ENCODE peak calls at places on chromosomes 5 and 9, in nine cellular contexts. One of them, this sample, is unnamed.

GRCh38 chr5:110086658-110087388 is 397.1 kb downstream of the MAN2A1 start:
- DNase-seq in HFF-Myc: peak
- DNase-seq in GM12865: no peak
- DNase-seq in HL-60: no peak
- DNase-seq in GM23338: no peak
- DNase-seq in endothelial cell: no peak
- DNase-seq in hepatocyte: peak
- DNase-seq in brain microvascular endothelial cell: peak
- DNase-seq in uterus: peak
- DNase-seq in this sample: no peak

GRCh38 chr5:150328458-150328857 is 25.8 kb upstream of the ARSI start:
- DNase-seq in HFF-Myc: no peak
- DNase-seq in GM12865: no peak
- DNase-seq in HL-60: no peak
- DNase-seq in GM23338: no peak
- DNase-seq in endothelial cell: no peak
- DNase-seq in hepatocyte: no peak
- DNase-seq in brain microvascular endothelial cell: no peak
- DNase-seq in uterus: no peak
- DNase-seq in this sample: no peak

GRCh38 chr5:149053027-149053705 is 9.7 kb downstream of the SH3TC2 start:
- DNase-seq in HFF-Myc: no peak
- DNase-seq in GM12865: no peak
- DNase-seq in HL-60: no peak
- DNase-seq in GM23338: no peak
- DNase-seq in endothelial cell: no peak
- DNase-seq in hepatocyte: no peak
- DNase-seq in brain microvascular endothelial cell: no peak
- DNase-seq in uterus: no peak
- DNase-seq in this sample: no peak

GRCh38 chr9:133437753-133438531 is 15.8 kb downstream of the ADAMTS13 start:
- DNase-seq in HFF-Myc: no peak
- DNase-seq in GM12865: peak
- DNase-seq in HL-60: no peak
- DNase-seq in GM23338: peak
- DNase-seq in endothelial cell: no peak
- DNase-seq in hepatocyte: no peak
- DNase-seq in brain microvascular endothelial cell: no peak
- DNase-seq in uterus: no peak
- DNase-seq in this sample: peak

GRCh38 chr9:17003576-17004240 is 131.1 kb upstream of the CNTLN start:
- DNase-seq in HFF-Myc: no peak
- DNase-seq in GM12865: no peak
- DNase-seq in HL-60: no peak
- DNase-seq in GM23338: no peak
- DNase-seq in endothelial cell: no peak
- DNase-seq in hepatocyte: no peak
- DNase-seq in brain microvascular endothelial cell: peak
- DNase-seq in uterus: no peak
- DNase-seq in this sample: no peak

GRCh38 chr9:124214116-124214515 is 43.6 kb upstream of the NEK6 start:
- DNase-seq in HFF-Myc: no peak
- DNase-seq in GM12865: no peak
- DNase-seq in HL-60: no peak
- DNase-seq in GM23338: no peak
- DNase-seq in endothelial cell: no peak
- DNase-seq in hepatocyte: no peak
- DNase-seq in brain microvascular endothelial cell: no peak
- DNase-seq in uterus: no peak
- DNase-seq in this sample: no peak

GRCh38 chr5:60519372-60519771 is 180.6 kb downstream of the DEPDC1B start:
- DNase-seq in HFF-Myc: no peak
- DNase-seq in GM12865: no peak
- DNase-seq in HL-60: no peak
- DNase-seq in GM23338: no peak
- DNase-seq in endothelial cell: no peak
- DNase-seq in hepatocyte: no peak
- DNase-seq in brain microvascular endothelial cell: no peak
- DNase-seq in uterus: no peak
- DNase-seq in this sample: no peak

GRCh38 chr9:109967651-109968331 is 187.8 kb downstream of the PALM2AKAP2 start:
- DNase-seq in HFF-Myc: no peak
- DNase-seq in GM12865: peak
- DNase-seq in HL-60: no peak
- DNase-seq in GM23338: no peak
- DNase-seq in endothelial cell: no peak
- DNase-seq in hepatocyte: no peak
- DNase-seq in brain microvascular endothelial cell: no peak
- DNase-seq in uterus: no peak
- DNase-seq in this sample: no peak

GRCh38 chr9:130872912-130873503 is 23.6 kb downstream of the QRFP start:
- DNase-seq in HFF-Myc: no peak
- DNase-seq in GM12865: no peak
- DNase-seq in HL-60: no peak
- DNase-seq in GM23338: no peak
- DNase-seq in endothelial cell: no peak
- DNase-seq in hepatocyte: no peak
- DNase-seq in brain microvascular endothelial cell: no peak
- DNase-seq in uterus: no peak
- DNase-seq in this sample: no peak

GRCh38 chr9:86945868-86946711 is 1.2 kb downstream of the GAS1 start:
- DNase-seq in HFF-Myc: no peak
- DNase-seq in GM12865: peak
- DNase-seq in HL-60: peak
- DNase-seq in GM23338: peak
- DNase-seq in endothelial cell: peak
- DNase-seq in hepatocyte: peak
- DNase-seq in brain microvascular endothelial cell: peak
- DNase-seq in uterus: peak
- DNase-seq in this sample: peak

GRCh38 chr9:31958572-31958971 is 425.9 kb upstream of the ACO1 start:
- DNase-seq in HFF-Myc: no peak
- DNase-seq in GM12865: no peak
- DNase-seq in HL-60: no peak
- DNase-seq in GM23338: no peak
- DNase-seq in endothelial cell: no peak
- DNase-seq in hepatocyte: no peak
- DNase-seq in brain microvascular endothelial cell: no peak
- DNase-seq in uterus: no peak
- DNase-seq in this sample: no peak

GRCh38 chr5:110478899-110479298 is 247.6 kb downstream of the TMEM232 start:
- DNase-seq in HFF-Myc: peak
- DNase-seq in GM12865: no peak
- DNase-seq in HL-60: no peak
- DNase-seq in GM23338: no peak
- DNase-seq in endothelial cell: no peak
- DNase-seq in hepatocyte: no peak
- DNase-seq in brain microvascular endothelial cell: peak
- DNase-seq in uterus: no peak
- DNase-seq in this sample: no peak

GRCh38 chr5:112625586-112625985 is 112.1 kb upstream of the APC start:
- DNase-seq in HFF-Myc: no peak
- DNase-seq in GM12865: no peak
- DNase-seq in HL-60: no peak
- DNase-seq in GM23338: no peak
- DNase-seq in endothelial cell: no peak
- DNase-seq in hepatocyte: no peak
- DNase-seq in brain microvascular endothelial cell: no peak
- DNase-seq in uterus: no peak
- DNase-seq in this sample: no peak

DNA sequence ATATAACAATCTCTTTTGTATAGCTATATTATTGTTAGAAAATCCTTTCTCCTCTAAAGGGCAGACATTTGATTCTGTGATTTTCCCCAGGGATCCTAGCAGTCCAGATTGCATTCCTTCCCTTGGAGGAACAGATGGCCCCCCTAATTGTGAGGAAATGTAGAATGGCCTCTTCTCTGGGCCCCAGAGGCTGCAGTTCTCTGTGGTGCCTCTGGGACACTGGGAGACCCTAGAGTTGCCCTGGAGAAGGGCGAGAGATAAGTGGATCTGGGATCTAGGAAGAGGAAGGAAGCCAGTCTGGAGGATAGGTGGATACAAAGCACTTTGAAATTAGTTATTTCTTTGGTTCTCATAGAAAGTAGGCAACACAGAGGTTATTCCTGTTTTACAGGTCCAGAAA is 1.9 kb upstream of the HINT2 start:
- DNase-seq in HFF-Myc: no peak
- DNase-seq in GM12865: no peak
- DNase-seq in HL-60: no peak
- DNase-seq in GM23338: peak
- DNase-seq in endothelial cell: peak
- DNase-seq in hepatocyte: no peak
- DNase-seq in brain microvascular endothelial cell: no peak
- DNase-seq in uterus: no peak
- DNase-seq in this sample: no peak
- TF ChIP-seq CTCF in HFF-Myc: peak
- TF ChIP-seq CTCF in GM12865: peak
- TF ChIP-seq CTCF in HL-60: no peak
- TF ChIP-seq CTCF in GM23338: peak
- TF ChIP-seq CTCF in endothelial cell: no peak
- TF ChIP-seq CTCF in hepatocyte: no peak
- TF ChIP-seq CTCF in brain microvascular endothelial cell: peak
- TF ChIP-seq CTCF in uterus: no peak
- TF ChIP-seq CTCF in this sample: no peak

GRCh38 chr9:136255896-136256890 is 10.6 kb upstream of the QSOX2 start:
- DNase-seq in HFF-Myc: no peak
- DNase-seq in GM12865: no peak
- DNase-seq in HL-60: no peak
- DNase-seq in GM23338: no peak
- DNase-seq in endothelial cell: no peak
- DNase-seq in hepatocyte: no peak
- DNase-seq in brain microvascular endothelial cell: no peak
- DNase-seq in uterus: no peak
- DNase-seq in this sample: no peak
- TF ChIP-seq CTCF in HFF-Myc: peak
- TF ChIP-seq CTCF in GM12865: no peak
- TF ChIP-seq CTCF in HL-60: no peak
- TF ChIP-seq CTCF in GM23338: no peak
- TF ChIP-seq CTCF in endothelial cell: no peak
- TF ChIP-seq CTCF in hepatocyte: no peak
- TF ChIP-seq CTCF in brain microvascular endothelial cell: peak
- TF ChIP-seq CTCF in uterus: no peak
- TF ChIP-seq CTCF in this sample: no peak

DNA sequence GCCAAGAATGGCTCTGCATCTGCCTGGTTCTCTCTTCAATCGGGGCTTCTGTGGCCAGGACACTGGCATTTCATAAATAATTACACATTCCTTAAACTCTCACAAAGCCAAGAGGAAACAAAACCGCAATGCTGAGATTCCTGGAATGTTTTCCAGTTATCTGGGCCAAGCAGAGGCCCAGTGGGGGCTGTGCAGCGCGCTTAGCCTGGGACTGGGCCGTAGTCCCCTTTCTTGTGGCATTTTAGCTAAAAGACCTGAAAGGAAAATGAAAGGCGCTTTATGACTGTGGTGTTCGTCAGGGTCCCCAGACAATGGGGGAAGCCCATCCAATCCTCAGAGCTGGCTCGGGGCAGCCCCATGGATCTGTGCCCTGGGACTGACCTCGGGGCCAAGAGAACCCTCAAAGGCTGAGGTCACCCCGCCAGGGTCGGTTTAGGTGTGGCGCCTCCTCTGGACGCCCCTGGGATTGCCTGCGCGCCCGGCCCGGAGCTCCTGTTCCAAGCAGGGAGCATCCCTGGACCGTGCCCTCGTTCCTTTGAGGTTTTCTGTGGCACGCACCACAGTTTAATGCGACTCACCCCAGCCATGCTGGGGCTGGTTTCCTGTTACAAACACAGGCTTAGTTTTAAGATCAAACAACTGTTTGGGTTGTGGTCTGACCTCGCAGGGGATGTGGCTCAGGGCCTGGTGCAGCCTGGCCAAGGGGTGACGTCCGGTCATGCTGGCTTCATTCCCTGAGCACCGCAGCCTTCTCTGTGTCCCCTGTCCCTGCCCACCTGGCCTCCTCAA is 51.5 kb upstream of the NKD2 start:
- DNase-seq in HFF-Myc: peak
- DNase-seq in GM12865: peak
- DNase-seq in HL-60: no peak
- DNase-seq in GM23338: peak
- DNase-seq in endothelial cell: peak
- DNase-seq in hepatocyte: peak
- DNase-seq in brain microvascular endothelial cell: peak
- DNase-seq in uterus: no peak
- DNase-seq in this sample: peak
- TF ChIP-seq CTCF in HFF-Myc: peak
- TF ChIP-seq CTCF in GM12865: no peak
- TF ChIP-seq CTCF in HL-60: no peak
- TF ChIP-seq CTCF in GM23338: peak
- TF ChIP-seq CTCF in endothelial cell: peak
- TF ChIP-seq CTCF in hepatocyte: peak
- TF ChIP-seq CTCF in brain microvascular endothelial cell: peak
- TF ChIP-seq CTCF in uterus: no peak
- TF ChIP-seq CTCF in this sample: peak

DNA sequence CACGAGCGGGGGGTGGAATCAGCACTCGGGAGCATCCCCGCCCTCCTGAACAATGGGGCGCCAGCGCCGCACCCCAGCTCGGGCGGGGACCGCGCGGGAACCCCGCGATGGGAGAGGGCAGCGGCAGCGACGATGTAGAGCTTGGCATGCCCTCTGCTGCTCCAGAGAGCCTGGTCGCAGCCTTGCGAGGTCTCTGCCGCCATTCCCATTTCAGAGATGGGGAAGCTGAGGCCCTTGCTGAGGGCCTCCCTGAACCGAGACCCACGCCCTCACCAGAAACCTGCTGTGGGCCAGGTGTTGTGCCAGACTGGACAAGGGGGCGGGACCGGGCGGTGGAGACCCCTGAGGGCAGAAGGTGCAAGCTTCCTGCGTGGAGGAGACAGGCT is 569 bp upstream of the MEGF9 start:
- DNase-seq in HFF-Myc: no peak
- DNase-seq in GM12865: no peak
- DNase-seq in HL-60: no peak
- DNase-seq in GM23338: no peak
- DNase-seq in endothelial cell: no peak
- DNase-seq in hepatocyte: no peak
- DNase-seq in brain microvascular endothelial cell: no peak
- DNase-seq in uterus: no peak
- DNase-seq in this sample: no peak
- TF ChIP-seq CTCF in HFF-Myc: no peak
- TF ChIP-seq CTCF in GM12865: no peak
- TF ChIP-seq CTCF in HL-60: no peak
- TF ChIP-seq CTCF in GM23338: no peak
- TF ChIP-seq CTCF in endothelial cell: no peak
- TF ChIP-seq CTCF in hepatocyte: peak
- TF ChIP-seq CTCF in brain microvascular endothelial cell: no peak
- TF ChIP-seq CTCF in uterus: no peak
- TF ChIP-seq CTCF in this sample: no peak

GRCh38 chr9:125950880-125951471 is 203.8 kb downstream of the PBX3 start:
- DNase-seq in HFF-Myc: no peak
- DNase-seq in GM12865: no peak
- DNase-seq in HL-60: no peak
- DNase-seq in GM23338: peak
- DNase-seq in endothelial cell: no peak
- DNase-seq in hepatocyte: no peak
- DNase-seq in brain microvascular endothelial cell: no peak
- DNase-seq in uterus: no peak
- DNase-seq in this sample: no peak
- TF ChIP-seq CTCF in HFF-Myc: no peak
- TF ChIP-seq CTCF in GM12865: no peak
- TF ChIP-seq CTCF in HL-60: no peak
- TF ChIP-seq CTCF in GM23338: no peak
- TF ChIP-seq CTCF in endothelial cell: no peak
- TF ChIP-seq CTCF in hepatocyte: no peak
- TF ChIP-seq CTCF in brain microvascular endothelial cell: no peak
- TF ChIP-seq CTCF in uterus: no peak
- TF ChIP-seq CTCF in this sample: no peak

GRCh38 chr9:22244141-22245011 is 202.2 kb upstream of the DMRTA1 start:
- DNase-seq in HFF-Myc: peak
- DNase-seq in GM12865: peak
- DNase-seq in HL-60: peak
- DNase-seq in GM23338: peak
- DNase-seq in endothelial cell: peak
- DNase-seq in hepatocyte: peak
- DNase-seq in brain microvascular endothelial cell: peak
- DNase-seq in uterus: no peak
- DNase-seq in this sample: peak
- TF ChIP-seq CTCF in HFF-Myc: peak
- TF ChIP-seq CTCF in GM12865: peak
- TF ChIP-seq CTCF in HL-60: peak
- TF ChIP-seq CTCF in GM23338: peak
- TF ChIP-seq CTCF in endothelial cell: peak
- TF ChIP-seq CTCF in hepatocyte: peak
- TF ChIP-seq CTCF in brain microvascular endothelial cell: peak
- TF ChIP-seq CTCF in uterus: peak
- TF ChIP-seq CTCF in this sample: peak

This sample was measured in GM13977.